ENCODE peak calls at places on chromosomes 11 and 22, in eight cellular contexts. L is Calu3, M is AG10803, V is stomach, Y is HCT116, N is tibial nerve, W is lower leg skin, T is RWPE1. J is an unnamed sample.

GRCh38 chr11:76453248-76453647 is 8.4 kb downstream of the EMSY start:
- DNase-seq in L (no peak), M (no peak), V (no peak), Y (no peak), N (no peak), W (no peak), T (no peak), J (peak)

GRCh38 chr11:48051217-48051848 is 71.0 kb downstream of the PTPRJ start:
- DNase-seq in L (no peak), M (no peak), V (no peak), Y (no peak), N (no peak), W (no peak), T (no peak), J (no peak)

GRCh38 chr11:26271666-26272065 is 60.3 kb upstream of the ANO3 start:
- DNase-seq in L (no peak), M (no peak), V (no peak), Y (no peak), N (no peak), W (no peak), T (no peak), J (no peak)

GRCh38 chr11:126188332-126189108 is 22.9 kb downstream of the RPUSD4 start:
- DNase-seq in L (no peak), M (no peak), V (no peak), Y (no peak), N (no peak), W (peak), T (no peak), J (no peak)

GRCh38 chr11:117127164-117127563 is 16.9 kb upstream of the PAFAH1B2 start:
- DNase-seq in L (no peak), M (no peak), V (no peak), Y (no peak), N (no peak), W (no peak), T (no peak), J (no peak)

GRCh38 chr22:46737105-46737975 is 712 bp downstream of the CERK start:
- DNase-seq in L (peak), M (no peak), V (no peak), Y (no peak), N (no peak), W (peak), T (peak), J (no peak)

GRCh38 chr11:119205080-119205479 is 1.1 kb upstream of the CBL start:
- DNase-seq in L (no peak), M (no peak), V (no peak), Y (no peak), N (no peak), W (no peak), T (no peak), J (peak)

GRCh38 chr11:110295086-110295485 is 1.3 kb downstream of the RDX start:
- DNase-seq in L (no peak), M (no peak), V (no peak), Y (no peak), N (no peak), W (no peak), T (no peak), J (no peak)

GRCh38 chr11:95338430-95338991 is 107.5 kb upstream of the SESN3 start:
- DNase-seq in L (no peak), M (peak), V (no peak), Y (no peak), N (peak), W (no peak), T (no peak), J (no peak)

GRCh38 chr11:2466869-2467694 is 22.3 kb downstream of the KCNQ1 start:
- DNase-seq in L (no peak), M (no peak), V (peak), Y (no peak), N (no peak), W (peak), T (no peak), J (peak)

GRCh38 chr22:26889794-26890193 is 232.4 kb downstream of the MIAT start:
- DNase-seq in L (no peak), M (peak), V (no peak), Y (no peak), N (no peak), W (no peak), T (no peak), J (no peak)

GRCh38 chr11:67015048-67015447 is 7.9 kb upstream of the SYT12 start:
- DNase-seq in L (no peak), M (no peak), V (no peak), Y (no peak), N (no peak), W (no peak), T (no peak), J (no peak)

GRCh38 chr11:108498046-108498815 is at the start of gene POGLUT3:
- DNase-seq in L (peak), M (peak), V (peak), Y (no peak), N (no peak), W (peak), T (peak), J (peak)

GRCh38 chr11:105609341-105609781 is 512 bp upstream of the GRIA4 start:
- DNase-seq in L (peak), M (no peak), V (no peak), Y (peak), N (no peak), W (no peak), T (peak), J (peak)

GRCh38 chr22:22684605-22685561 is 40.5 kb downstream of the GGTLC2 start:
- DNase-seq in L (peak), M (peak), V (no peak), Y (no peak), N (no peak), W (no peak), T (no peak), J (peak)

GRCh38 chr22:40487663-40488249 is 117.4 kb downstream of the SGSM3 start:
- DNase-seq in L (no peak), M (peak), V (no peak), Y (no peak), N (no peak), W (no peak), T (no peak), J (peak)

GRCh38 chr22:36510384-36510783 is 3.5 kb upstream of the FOXRED2 start:
- DNase-seq in L (no peak), M (peak), V (no peak), Y (no peak), N (no peak), W (no peak), T (no peak), J (no peak)

GRCh38 chr11:1749020-1749758 is 1.2 kb downstream of the IFITM10 start:
- DNase-seq in L (no peak), M (no peak), V (no peak), Y (no peak), N (no peak), W (peak), T (peak), J (no peak)

GRCh38 chr11:101128571-101129202 is 926 bp downstream of the PGR start:
- DNase-seq in L (no peak), M (no peak), V (no peak), Y (no peak), N (no peak), W (peak), T (no peak), J (no peak)

GRCh38 chr11:3614742-3615171 is 27.0 kb downstream of the ART5 start:
- DNase-seq in L (no peak), M (peak), V (no peak), Y (no peak), N (no peak), W (peak), T (no peak), J (no peak)

GRCh38 chr11:118145285-118146227 is 7.1 kb downstream of the SCN4B start:
- DNase-seq in L (peak), M (peak), V (peak), Y (peak), N (peak), W (peak), T (peak), J (peak)

GRCh38 chr22:49134076-49134475 is 693.6 kb downstream of the BRD1 start:
- DNase-seq in L (no peak), M (no peak), V (no peak), Y (no peak), N (no peak), W (peak), T (no peak), J (no peak)

GRCh38 chr22:19878461-19879247 is 24.0 kb upstream of the GNB1L start:
- DNase-seq in L (no peak), M (peak), V (no peak), Y (no peak), N (peak), W (peak), T (no peak), J (peak)

GRCh38 chr22:37462983-37463382 is 23.2 kb downstream of the MFNG start:
- DNase-seq in L (peak), M (peak), V (no peak), Y (no peak), N (no peak), W (no peak), T (no peak), J (no peak)

GRCh38 chr11:31808721-31809542 is 2.2 kb downstream of the PAX6 start:
- DNase-seq in L (no peak), M (no peak), V (no peak), Y (no peak), N (no peak), W (peak), T (no peak), J (no peak)

GRCh38 chr11:93614111-93614784 is 47.2 kb upstream of the CEP295 start:
- DNase-seq in L (no peak), M (no peak), V (no peak), Y (peak), N (no peak), W (no peak), T (no peak), J (peak)

GRCh38 chr11:86760577-86760976 is 39.8 kb upstream of the PRSS23 start:
- DNase-seq in L (no peak), M (no peak), V (no peak), Y (no peak), N (no peak), W (no peak), T (no peak), J (no peak)

GRCh38 chr11:22466809-22467208 is 128.6 kb downstream of the SLC17A6 start:
- DNase-seq in L (no peak), M (peak), V (no peak), Y (peak), N (no peak), W (no peak), T (peak), J (no peak)

GRCh38 chr11:117677729-117678310 is 119.2 kb downstream of the DSCAML1 start:
- DNase-seq in L (no peak), M (no peak), V (no peak), Y (no peak), N (no peak), W (no peak), T (no peak), J (no peak)

GRCh38 chr11:17369094-17369493 is 17.5 kb downstream of the NCR3LG1 start:
- DNase-seq in L (no peak), M (no peak), V (no peak), Y (no peak), N (no peak), W (no peak), T (no peak), J (no peak)

GRCh38 chr11:48055292-48056132 is 75.2 kb downstream of the PTPRJ start:
- DNase-seq in L (peak), M (no peak), V (peak), Y (no peak), N (no peak), W (no peak), T (no peak), J (no peak)

GRCh38 chr11:102225689-102226562 is 91.4 kb upstream of the BIRC3 start:
- DNase-seq in L (peak), M (peak), V (no peak), Y (no peak), N (no peak), W (no peak), T (no peak), J (no peak)

GRCh38 chr11:36456136-36456535 is 53.9 kb downstream of the TRAF6 start:
- DNase-seq in L (no peak), M (peak), V (no peak), Y (no peak), N (no peak), W (no peak), T (no peak), J (no peak)

GRCh38 chr11:122293298-122294023 is 177.4 kb upstream of the BLID start:
- DNase-seq in L (no peak), M (peak), V (no peak), Y (no peak), N (no peak), W (no peak), T (no peak), J (no peak)
- TF ChIP-seq CTCF in L (no peak), M (peak), V (no peak), Y (peak), N (no peak), W (no peak), T (no peak), J (no peak)

DNA sequence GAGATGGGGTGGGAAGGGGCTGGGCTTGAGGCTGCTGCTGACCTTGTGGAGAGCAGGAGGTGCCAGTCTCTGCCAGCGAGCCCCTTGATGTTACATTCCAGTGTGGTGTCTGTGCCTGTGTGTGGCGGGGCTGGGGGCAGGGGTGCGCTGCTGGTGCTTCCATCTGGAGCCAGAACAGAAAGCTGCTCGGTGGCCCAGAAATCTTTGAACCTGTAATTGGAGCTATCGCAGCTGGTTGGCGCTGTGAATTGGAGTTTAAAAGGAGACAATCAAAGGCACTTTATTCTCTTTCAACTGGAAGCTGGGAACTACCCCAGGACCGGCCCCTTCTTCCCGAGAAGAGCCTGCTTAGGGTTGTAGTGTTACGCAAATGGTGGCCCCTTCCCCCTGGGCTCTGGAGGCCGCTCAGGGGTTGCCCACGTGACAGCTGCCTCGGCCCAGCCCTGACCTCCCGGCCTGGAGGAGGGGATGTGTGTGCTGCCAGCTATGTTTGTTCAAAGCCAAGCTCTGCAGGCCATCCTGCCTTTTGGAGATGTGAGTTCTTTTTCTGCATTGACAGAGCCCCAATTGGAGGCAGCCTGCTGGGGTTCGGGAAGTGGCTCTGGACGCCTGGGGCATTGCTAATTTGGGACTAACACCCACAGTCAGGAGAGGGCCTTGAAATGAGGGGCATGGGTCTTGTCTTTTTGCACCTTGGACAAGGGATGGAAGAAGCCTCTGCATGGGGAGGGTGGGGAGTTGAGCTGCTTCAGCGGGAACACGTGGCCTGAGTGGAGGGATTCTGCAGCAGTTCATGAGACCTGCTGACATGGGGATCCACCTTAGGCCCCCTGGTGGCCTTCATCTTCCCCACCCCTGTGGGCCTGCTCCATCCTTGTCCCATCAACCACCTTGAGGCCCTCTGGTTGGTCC is 14.0 kb upstream of the ARSA start:
- DNase-seq in L (no peak), M (peak), V (no peak), Y (no peak), N (no peak), W (peak), T (no peak), J (no peak)
- TF ChIP-seq CTCF in L (no peak), M (peak), V (no peak), Y (peak), N (peak), W (no peak), T (no peak), J (peak)

GRCh38 chr11:6473481-6474422 is at the start of gene TRIM3:
- DNase-seq in L (peak), M (peak), V (peak), Y (peak), N (peak), W (peak), T (peak), J (peak)
- TF ChIP-seq CTCF in L (no peak), M (peak), V (no peak), Y (peak), N (peak), W (no peak), T (no peak), J (no peak)

DNA sequence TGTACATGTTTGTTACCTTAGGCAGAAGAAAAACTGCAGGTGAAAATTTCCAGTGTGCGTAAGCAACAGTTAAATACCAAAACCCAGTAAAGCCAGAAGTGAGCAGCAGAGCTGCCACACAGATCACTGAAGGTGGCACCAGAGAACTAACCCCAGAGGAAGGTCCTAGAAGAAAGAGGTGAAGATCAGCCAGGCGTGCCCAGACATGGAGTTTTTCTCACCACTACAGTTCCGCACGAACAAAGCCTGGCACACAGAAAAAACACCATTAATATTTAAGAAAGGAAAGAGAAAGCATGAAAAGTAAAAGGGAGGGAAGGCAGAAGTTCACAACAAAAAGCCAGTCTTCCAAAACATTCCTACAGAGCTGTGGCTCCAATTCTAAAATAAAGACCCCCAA is 60.7 kb downstream of the STK33 start:
- DNase-seq in L (no peak), M (no peak), V (no peak), Y (no peak), N (no peak), W (no peak), T (peak), J (no peak)
- TF ChIP-seq CTCF in L (no peak), M (no peak), V (no peak), Y (no peak), N (no peak), W (no peak), T (peak), J (no peak)

DNA sequence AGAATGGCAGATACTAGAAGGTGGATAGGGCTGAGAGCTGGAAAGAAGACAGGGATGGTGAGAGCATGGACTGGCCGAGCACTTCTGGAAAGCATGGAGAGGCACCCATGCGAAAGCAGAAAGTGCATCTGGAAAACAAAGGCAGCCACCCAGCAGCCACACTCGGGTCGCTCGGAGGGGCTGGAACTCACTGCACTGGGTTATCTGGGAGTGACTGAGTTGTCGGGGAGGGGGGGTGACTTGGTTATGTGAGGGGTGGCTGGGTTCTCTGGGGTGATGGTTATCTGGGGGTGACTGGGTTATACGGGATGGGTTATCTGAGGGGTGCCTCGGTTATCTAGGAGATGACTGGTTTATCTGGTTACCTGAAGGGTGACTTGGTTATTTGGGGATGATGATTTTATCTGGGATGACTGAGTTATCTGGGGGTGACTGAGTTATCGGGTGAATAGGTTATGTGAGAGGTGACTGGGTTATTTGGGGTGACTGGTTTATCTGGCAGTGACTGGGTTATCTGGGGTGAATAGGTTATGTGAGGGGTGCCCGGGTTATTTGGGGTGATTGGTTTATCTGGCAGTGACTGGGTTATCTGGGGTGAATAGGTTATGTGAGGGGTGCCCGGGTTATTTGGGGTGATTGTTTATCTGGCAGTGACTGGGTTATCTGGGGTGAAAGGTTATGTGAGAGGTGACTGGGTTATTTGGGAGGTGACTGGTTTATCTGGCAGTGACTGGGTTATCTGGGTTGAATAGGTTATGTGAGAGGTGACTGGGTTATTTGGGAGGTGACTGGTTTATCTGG is 2.6 kb upstream of the PANX2 start:
- DNase-seq in L (no peak), M (no peak), V (no peak), Y (no peak), N (no peak), W (no peak), T (no peak), J (no peak)
- TF ChIP-seq CTCF in L (no peak), M (no peak), V (no peak), Y (no peak), N (no peak), W (no peak), T (no peak), J (no peak)